ENCODE peak calls at places on chromosome 15, in ten cellular contexts. G is brain microvascular endothelial cell; J is hippocampal formation; E is 8988T; N is NCI-H1105 treated with DMSO at 0.1 percent for 48 hours; F is NCI-H1417; B is EH; W is heart right ventricle; Z is activated T-cell treated with anti-CD3 and anti-CD28 coated beads, Interleukin-2, amount 50 U/mL, for 48 hours; U is lower leg skin. X is an unnamed sample.

GRCh38 chr15:35931942-35932341 is 386.0 kb upstream of the DPH6 start:
- DNase-seq in Z (no peak), F (no peak), N (no peak), W (no peak), E (no peak), J (no peak), G (no peak), U (no peak), B (no peak), X (no peak)

GRCh38 chr15:91660174-91660649 is 193.3 kb upstream of the SLCO3A1 start:
- DNase-seq in E (no peak), J (no peak), Z (no peak), G (no peak), B (no peak), N (no peak), W (no peak), U (no peak), F (peak), X (no peak)

GRCh38 chr15:35540885-35541284 is 5.1 kb downstream of the DPH6 start:
- DNase-seq in U (no peak), W (no peak), Z (no peak), N (no peak), J (no peak), G (no peak), B (peak), E (no peak), F (no peak), X (no peak)

GRCh38 chr15:98734472-98735284 is 86.3 kb downstream of the IGF1R start:
- DNase-seq in G (no peak), E (no peak), J (no peak), U (peak), N (no peak), Z (no peak), F (no peak), B (peak), W (no peak), X (no peak)

GRCh38 chr15:101479851-101480612 is 9.5 kb downstream of the PCSK6 start:
- DNase-seq in Z (no peak), G (no peak), F (no peak), E (no peak), W (no peak), B (no peak), J (peak), U (peak), N (no peak), X (no peak)

GRCh38 chr15:26179906-26180305 is 316.8 kb upstream of the ATP10A start:
- DNase-seq in U (no peak), E (no peak), F (no peak), J (no peak), W (no peak), G (no peak), N (no peak), B (no peak), Z (no peak), X (no peak)

GRCh38 chr15:26132786-26133185 is 269.7 kb upstream of the ATP10A start:
- DNase-seq in B (peak), U (no peak), F (no peak), N (no peak), E (no peak), J (no peak), Z (no peak), W (no peak), G (no peak), X (no peak)

GRCh38 chr15:74525946-74526345 is 15.1 kb upstream of the ARID3B start:
- DNase-seq in Z (no peak), W (no peak), U (no peak), E (no peak), N (no peak), F (peak), J (no peak), B (peak), G (no peak), X (no peak)

GRCh38 chr15:98826658-98827057 is 178.3 kb downstream of the IGF1R start:
- DNase-seq in B (no peak), W (no peak), Z (no peak), N (peak), F (peak), G (no peak), U (no peak), E (no peak), J (no peak), X (no peak)

GRCh38 chr15:89248584-89248983 is 4.8 kb downstream of the FANCI start:
- DNase-seq in N (no peak), F (no peak), B (no peak), E (no peak), Z (no peak), U (no peak), G (no peak), J (no peak), W (no peak), X (no peak)

GRCh38 chr15:101012326-101013040 is 93.3 kb downstream of the LRRK1 start:
- DNase-seq in U (peak), B (no peak), Z (peak), E (no peak), N (no peak), F (no peak), G (no peak), W (no peak), J (no peak), X (no peak)

GRCh38 chr15:36472672-36473071 is 106.8 kb upstream of the CDIN1 start:
- DNase-seq in N (no peak), U (no peak), G (no peak), Z (no peak), B (no peak), J (no peak), W (no peak), E (no peak), F (no peak), X (no peak)

GRCh38 chr15:35533130-35534110 is 12.5 kb downstream of the DPH6 start:
- DNase-seq in B (peak), E (no peak), N (no peak), G (peak), F (no peak), J (no peak), Z (no peak), U (no peak), W (no peak), X (no peak)

GRCh38 chr15:90881978-90882721 is 2.2 kb upstream of the FES start:
- DNase-seq in N (no peak), F (no peak), Z (no peak), B (no peak), U (no peak), J (no peak), E (no peak), W (no peak), G (no peak), X (no peak)

GRCh38 chr15:98904466-98905048 is 103.0 kb downstream of the PGPEP1L start:
- DNase-seq in B (peak), U (no peak), N (peak), E (no peak), J (peak), G (peak), F (peak), W (no peak), Z (no peak), X (peak)

GRCh38 chr15:72855791-72856190 is 72.2 kb upstream of the ADPGK start:
- DNase-seq in G (no peak), J (no peak), B (no peak), U (peak), F (no peak), E (no peak), Z (no peak), N (no peak), W (no peak), X (no peak)

GRCh38 chr15:67690936-67691335 is 134.4 kb upstream of the SKOR1 start:
- DNase-seq in W (no peak), G (peak), F (no peak), Z (no peak), B (peak), E (no peak), U (no peak), N (peak), J (no peak), X (no peak)

GRCh38 chr15:25691544-25692430 is 171.3 kb downstream of the ATP10A start:
- DNase-seq in W (no peak), U (peak), B (peak), G (peak), N (no peak), E (no peak), J (no peak), Z (no peak), F (peak), X (no peak)

GRCh38 chr15:27869697-27870281 is 229.3 kb downstream of the OCA2 start:
- DNase-seq in N (no peak), U (no peak), B (no peak), G (no peak), J (no peak), F (no peak), Z (no peak), E (no peak), W (no peak), X (no peak)

GRCh38 chr15:83378921-83379561 is 68.1 kb upstream of the SH3GL3 start:
- DNase-seq in U (no peak), W (no peak), E (no peak), B (no peak), Z (no peak), N (no peak), F (no peak), J (no peak), G (no peak), X (no peak)

GRCh38 chr15:90571063-90571541 is 41.4 kb downstream of the CRTC3 start:
- DNase-seq in Z (no peak), G (peak), N (no peak), B (peak), F (no peak), J (peak), W (no peak), U (peak), E (no peak), X (peak)

GRCh38 chr15:57376695-57377477 is 581 bp downstream of the CGNL1 start:
- DNase-seq in G (no peak), E (peak), N (peak), W (peak), U (peak), Z (no peak), B (peak), F (peak), J (no peak), X (no peak)

GRCh38 chr15:78944669-78945407 is at the start of gene CTSH:
- DNase-seq in E (peak), B (peak), J (peak), F (peak), W (peak), N (peak), Z (peak), U (peak), G (no peak), X (peak)

GRCh38 chr15:57611938-57612337 is 20.2 kb downstream of the MYZAP start:
- DNase-seq in E (no peak), J (peak), W (peak), Z (no peak), U (peak), B (peak), G (no peak), N (no peak), F (no peak), X (no peak)

GRCh38 chr15:92683511-92683834 is 27.9 kb upstream of the FAM174B start:
- DNase-seq in U (no peak), B (peak), W (peak), F (peak), N (no peak), Z (no peak), J (peak), E (no peak), G (peak), X (peak)

GRCh38 chr15:96416218-96416933 is 85.9 kb downstream of the NR2F2 start:
- DNase-seq in B (no peak), W (no peak), G (no peak), E (no peak), U (no peak), Z (no peak), N (no peak), F (peak), J (no peak), X (no peak)